ENCODE peak calls at places on chromosomes 13 and 19, in five cellular contexts. E is cardiac fibroblast, B is foreskin keratinocyte, V is AG04450, O is fibroblast of pulmonary artery. T is an unnamed sample.

GRCh38 chr19:1767464-1767933 is 14.2 kb downstream of the ONECUT3 start:
- DNase-seq in E (peak; percentile 27), B (no peak), V (no peak), O (no peak), T (peak; percentile 48)

GRCh38 chr19:49629659-49630058 is 10.3 kb downstream of the RRAS start:
- DNase-seq in E (no peak), B (no peak), V (no peak), O (no peak), T (no peak)

GRCh38 chr13:103772576-103772975 is 706.4 kb upstream of the SLC10A2 start:
- DNase-seq in E (no peak), B (no peak), V (no peak), O (no peak), T (no peak)

GRCh38 chr19:39155114-39155700 is 29.6 kb downstream of the PAK4 start:
- DNase-seq in E (no peak), B (no peak), V (no peak), O (no peak), T (no peak)

GRCh38 chr19:35123573-35123972 is 8.0 kb downstream of the FXYD3 start:
- DNase-seq in E (peak; percentile 33), B (no peak), V (no peak), O (no peak), T (peak; percentile 96)

GRCh38 chr13:24107955-24108614 is 52.4 kb upstream of the SPATA13 start:
- DNase-seq in E (no peak), B (no peak), V (peak; percentile 16), O (no peak), T (no peak)

GRCh38 chr19:17762505-17763229 is 11.4 kb downstream of the FCHO1 start:
- DNase-seq in E (peak; percentile 80), B (no peak), V (no peak), O (peak; percentile 67), T (peak; percentile 75)

GRCh38 chr13:46858163-46858562 is 38.7 kb downstream of the HTR2A start:
- DNase-seq in E (no peak), B (no peak), V (no peak), O (no peak), T (no peak)

GRCh38 chr19:48571378-48572162 is 19.6 kb downstream of the SULT2B1 start:
- DNase-seq in E (no peak), B (no peak), V (no peak), O (no peak), T (no peak)

GRCh38 chr19:55441692-55442321 is 1.3 kb downstream of the SHISA7 start:
- DNase-seq in E (no peak), B (no peak), V (no peak), O (no peak), T (no peak)

GRCh38 chr19:10450853-10451609 is 30.7 kb downstream of the PDE4A start:
- DNase-seq in E (no peak), B (no peak), V (no peak), O (no peak), T (peak; percentile 15)

GRCh38 chr19:29372921-29373797 is 152.6 kb upstream of the VSTM2B start:
- DNase-seq in E (no peak), B (no peak), V (no peak), O (no peak), T (no peak)

GRCh38 chr13:74978596-74978995 is 503.4 kb downstream of the TBC1D4 start:
- DNase-seq in E (no peak), B (no peak), V (no peak), O (no peak), T (peak; percentile 10)

DNA sequence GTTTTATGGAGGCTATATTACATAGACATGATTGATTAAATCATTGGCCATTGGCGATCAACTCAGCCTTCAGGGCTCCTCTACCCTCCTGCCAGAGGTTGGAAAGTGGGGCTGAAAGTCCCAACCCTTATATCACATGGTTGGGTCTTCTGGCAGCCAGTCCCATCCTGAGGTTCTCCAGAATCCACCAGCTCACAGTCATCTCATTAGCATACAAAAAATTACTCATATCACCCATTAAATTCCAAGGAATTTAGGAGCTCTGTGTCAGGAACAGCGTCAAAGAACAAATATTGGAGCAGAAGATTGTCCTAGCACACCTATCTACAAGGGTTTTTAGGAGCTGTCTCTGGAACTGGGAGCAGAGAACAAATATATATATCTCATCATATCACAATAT is 39.4 kb upstream of the FARP1 start:
- DNase-seq in E (no peak), B (no peak), V (no peak), O (no peak), T (no peak)
- TF ChIP-seq CTCF in E (no peak), B (no peak), V (no peak), O (no peak), T (no peak)

DNA sequence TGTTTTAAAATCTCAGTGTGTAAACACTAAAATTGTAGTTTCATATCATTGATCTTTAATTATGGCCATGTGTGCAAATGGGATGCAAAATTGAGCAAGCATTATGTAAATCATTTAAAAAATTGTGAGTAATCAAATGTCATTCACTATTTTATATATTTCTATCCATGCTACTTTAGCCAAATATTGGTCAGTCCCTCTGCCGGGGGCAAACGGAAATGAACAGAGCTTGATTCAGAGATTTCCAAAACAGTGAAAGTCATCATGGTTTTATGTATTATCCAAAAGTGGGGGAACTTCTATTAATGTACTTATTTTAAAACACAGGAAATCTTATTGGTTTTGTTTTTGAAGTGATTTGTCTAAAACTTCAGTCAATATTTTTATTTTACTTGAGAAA is 219.1 kb downstream of the IRS2 start:
- DNase-seq in E (peak; percentile 27), B (no peak), V (no peak), O (peak; percentile 7), T (no peak)
- TF ChIP-seq CTCF in E (peak; percentile 42), B (no peak), V (peak; percentile 54), O (peak; percentile 27), T (no peak)

GRCh38 chr19:28218728-28219127 is 994.2 kb downstream of the UQCRFS1 start:
- DNase-seq in E (no peak), B (no peak), V (no peak), O (no peak), T (no peak)

GRCh38 chr19:28221736-28222135 is 991.2 kb downstream of the UQCRFS1 start:
- DNase-seq in E (no peak), B (no peak), V (no peak), O (no peak), T (no peak)

GRCh38 chr19:28213476-28214082 is 999.4 kb downstream of the UQCRFS1 start:
- DNase-seq in E (peak; percentile 8), B (no peak), V (no peak), O (no peak), T (no peak)

DNA sequence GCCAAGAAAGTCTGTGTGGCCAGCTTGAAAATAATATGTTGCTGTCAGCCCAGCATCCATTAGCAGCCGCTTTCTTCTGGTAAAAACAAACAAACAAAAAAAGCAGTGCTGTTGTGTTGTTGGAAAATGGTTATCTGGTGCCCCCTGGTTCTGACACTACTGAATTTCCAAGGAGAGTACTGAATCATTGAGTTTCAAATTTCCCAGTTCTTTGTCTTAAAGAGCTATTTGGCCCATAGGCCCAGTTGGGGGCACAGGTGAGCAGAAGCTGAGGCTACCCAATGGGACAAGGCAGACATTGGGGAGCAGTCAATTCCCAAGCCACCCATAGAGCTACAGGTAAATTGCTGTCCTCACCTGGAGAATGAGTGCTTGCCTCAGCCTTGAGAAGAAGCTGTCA is 995.9 kb downstream of the UQCRFS1 start:
- DNase-seq in E (no peak), B (no peak), V (no peak), O (no peak), T (no peak)
- TF ChIP-seq CTCF in E (no peak), B (no peak), V (no peak), O (no peak), T (no peak)

GRCh38 chr19:23436944-23437343 is 41.7 kb upstream of the ZNF91 start:
- DNase-seq in E (no peak), B (no peak), V (no peak), O (no peak), T (no peak)
- TF ChIP-seq CTCF in E (peak; percentile 37), B (no peak), V (peak; percentile 37), O (peak; percentile 21), T (no peak)

GRCh38 chr13:70310720-70311119 is 202.5 kb upstream of the KLHL1 start:
- DNase-seq in E (no peak), B (peak; percentile 1), V (no peak), O (peak; percentile 13), T (peak; percentile 62)
- TF ChIP-seq CTCF in E (no peak), B (no peak), V (no peak), O (peak; percentile 7), T (peak; percentile 41)

GRCh38 chr13:43195551-43195950 is 172.2 kb downstream of the DNAJC15 start:
- DNase-seq in E (no peak), B (no peak), V (no peak), O (no peak), T (peak; percentile 27)
- TF ChIP-seq CTCF in E (peak; percentile 21), B (peak; percentile 53), V (no peak), O (peak; percentile 20), T (no peak)

DNA sequence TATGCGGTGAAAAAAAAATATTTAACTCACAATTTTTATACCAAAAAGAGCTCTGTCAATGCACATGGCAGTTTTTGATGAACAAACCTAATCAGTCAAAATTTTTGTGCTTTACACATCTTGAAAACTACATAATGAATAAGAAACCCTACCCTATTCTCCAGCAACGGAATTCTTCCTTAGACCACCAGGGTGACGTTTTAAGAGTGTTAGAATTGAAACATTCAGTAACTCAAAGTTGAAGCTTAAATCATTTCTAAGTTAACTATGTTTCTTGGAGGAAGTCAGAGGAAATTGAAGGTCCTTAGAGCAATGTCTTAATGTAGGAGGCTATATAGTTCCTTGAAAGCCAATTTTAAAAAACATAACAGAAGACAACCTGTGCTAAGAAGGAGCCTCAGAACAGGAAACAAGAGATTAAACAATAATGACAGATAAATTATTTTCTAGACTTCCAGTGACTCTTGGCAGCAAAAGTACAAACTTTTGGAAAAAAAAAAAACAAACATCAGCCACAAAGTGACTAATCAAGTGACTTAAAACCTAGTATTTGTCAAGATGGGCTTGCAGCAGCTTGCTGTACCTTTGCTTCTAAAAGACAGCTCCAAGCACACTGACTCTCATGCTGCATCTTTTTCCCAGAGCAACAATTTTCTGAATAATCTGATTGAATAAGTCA is 6.2 kb downstream of the SPRY2 start:
- DNase-seq in E (peak; percentile 69), B (peak; percentile 27), V (no peak), O (peak; percentile 50), T (peak; percentile 34)
- TF ChIP-seq CTCF in E (peak; percentile 1), B (no peak), V (no peak), O (peak; percentile 11), T (no peak)

GRCh38 chr19:13574933-13575332 is 68.7 kb upstream of the CACNA1A start:
- DNase-seq in E (peak; percentile 35), B (no peak), V (no peak), O (no peak), T (no peak)
- TF ChIP-seq CTCF in E (peak; percentile 45), B (peak; percentile 29), V (peak; percentile 59), O (peak; percentile 32), T (no peak)